ENCODE peak calls at places on chromosomes 3 and 15, in ten cellular contexts. X is neural progenitor cell, U is heart right ventricle, J is astrocyte, A is OCI-LY7, Z is tibial nerve, B is transverse colon, D is A549, G is mammary epithelial cell, T is lower lobe of right lung. L is an unnamed sample.

GRCh38 chr3:130963878-130964277 is 62.7 kb downstream of the ASTE1 start:
- DNase-seq in X (peak; percentile 81), U (no peak), J (peak; percentile 99), A (no peak), Z (no peak), B (no peak), D (peak; percentile 3), G (peak; percentile 97), T (no peak), L (no peak)

GRCh38 chr15:65832549-65833364 is 36.5 kb upstream of the RAB11A start:
- DNase-seq in X (peak; percentile 45), U (peak; percentile 92), J (peak; percentile 89), A (peak; percentile 13), Z (peak; percentile 85), B (peak; percentile 82), D (peak; percentile 99), G (peak; percentile 77), T (peak; percentile 85), L (peak; percentile 96)

GRCh38 chr3:156483426-156483825 is 71.5 kb downstream of the SSR3 start:
- DNase-seq in X (no peak), U (no peak), J (peak; percentile 90), A (peak; percentile 42), Z (no peak), B (no peak), D (no peak), G (peak; percentile 86), T (no peak), L (no peak)

GRCh38 chr3:105837143-105837740 is 31.6 kb downstream of the CBLB start:
- DNase-seq in X (no peak), U (no peak), J (no peak), A (peak; percentile 68), Z (no peak), B (no peak), D (no peak), G (no peak), T (no peak), L (no peak)

GRCh38 chr3:30078736-30079135 is 527.7 kb upstream of the TGFBR2 start:
- DNase-seq in X (no peak), U (no peak), J (no peak), A (no peak), Z (no peak), B (peak; percentile 33), D (no peak), G (peak; percentile 73), T (no peak), L (no peak)

GRCh38 chr3:128408693-128409620 is 57.7 kb downstream of the DNAJB8 start:
- DNase-seq in X (no peak), U (peak; percentile 38), J (no peak), A (no peak), Z (no peak), B (no peak), D (no peak), G (no peak), T (no peak), L (no peak)

GRCh38 chr3:129023909-129024308 is 22.8 kb downstream of the EFCC1 start:
- DNase-seq in X (no peak), U (no peak), J (no peak), A (peak; percentile 58), Z (no peak), B (no peak), D (peak; percentile 31), G (no peak), T (no peak), L (no peak)

GRCh38 chr3:185942396-185942795 is 4.6 kb upstream of the TRA2B start:
- DNase-seq in X (no peak), U (no peak), J (no peak), A (no peak), Z (no peak), B (no peak), D (no peak), G (no peak), T (no peak), L (no peak)

GRCh38 chr3:182796310-182796709 is 3.0 kb downstream of the ATP11B start:
- DNase-seq in X (no peak), U (no peak), J (no peak), A (no peak), Z (no peak), B (no peak), D (no peak), G (no peak), T (no peak), L (no peak)

GRCh38 chr3:182795383-182795782 is 2.1 kb downstream of the ATP11B start:
- DNase-seq in X (no peak), U (no peak), J (no peak), A (peak; percentile 76), Z (no peak), B (peak; percentile 50), D (no peak), G (peak; percentile 66), T (no peak), L (no peak)

GRCh38 chr3:182794455-182794773 is 1.1 kb downstream of the ATP11B start:
- DNase-seq in X (no peak), U (no peak), J (no peak), A (peak; percentile 36), Z (no peak), B (no peak), D (no peak), G (no peak), T (no peak), L (no peak)

GRCh38 chr3:182793663-182794454 is 555 bp downstream of the ATP11B start:
- DNase-seq in X (peak; percentile 71), U (peak; percentile 32), J (peak; percentile 30), A (peak; percentile 70), Z (no peak), B (peak; percentile 56), D (peak; percentile 15), G (peak; percentile 60), T (peak; percentile 61), L (peak; percentile 22)

GRCh38 chr3:182794806-182795369 is 1.6 kb downstream of the ATP11B start:
- DNase-seq in X (no peak), U (no peak), J (no peak), A (no peak), Z (no peak), B (no peak), D (no peak), G (peak; percentile 7), T (no peak), L (no peak)
- H3K4me3 ChIP-seq in X (peak overlapping the region; percentile 85), U (peak overlapping the region; percentile 78), J (peak overlapping the region; percentile 77), A (peak overlapping the region; percentile 86), Z (peak overlapping the region; percentile 79), B (peak overlapping the region; percentile 95), D (peak overlapping the region; percentile 98), G (peak overlapping the region; percentile 39), T (peak overlapping the region; percentile 78), L (peak overlapping the region; percentile 84)

DNA sequence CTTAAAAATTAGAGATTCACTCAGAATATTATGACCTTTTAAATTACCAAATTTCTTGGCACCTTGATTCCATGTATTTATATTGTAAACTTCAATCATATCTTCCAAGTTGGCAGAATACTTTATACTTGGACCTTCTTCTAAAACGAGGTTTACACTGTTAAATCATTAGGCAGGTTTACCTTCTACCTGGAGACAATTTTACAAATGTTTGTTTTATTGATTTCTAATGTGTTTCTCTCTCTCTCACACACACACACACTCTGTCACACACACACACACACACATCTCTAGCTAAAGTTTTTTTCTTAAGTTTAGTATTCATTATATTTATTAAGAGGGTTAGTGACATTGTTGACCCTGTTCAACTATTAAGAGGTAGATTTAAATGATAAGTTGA is 1155.6 kb downstream of the NSUN3 start:
- DNase-seq in X (no peak), U (no peak), J (no peak), A (no peak), Z (no peak), B (no peak), D (no peak), G (no peak), T (no peak), L (no peak)
- TF ChIP-seq CTCF in X (no peak), U (no peak), J (no peak), A (no peak), Z (no peak), B (no peak), D (no peak), G (no peak), T (no peak), L (no peak)

GRCh38 chr3:100463646-100464155 is 28.7 kb upstream of the TMEM45A start:
- DNase-seq in X (no peak), U (no peak), J (no peak), A (no peak), Z (no peak), B (no peak), D (no peak), G (peak; percentile 6), T (no peak), L (no peak)

GRCh38 chr3:100463002-100463401 is 29.4 kb upstream of the TMEM45A start:
- DNase-seq in X (peak; percentile 71), U (peak; percentile 35), J (peak; percentile 28), A (peak; percentile 49), Z (no peak), B (no peak), D (peak; percentile 53), G (peak; percentile 62), T (no peak), L (no peak)

GRCh38 chr3:100468676-100469075 is 23.7 kb upstream of the TMEM45A start:
- DNase-seq in X (no peak), U (no peak), J (no peak), A (no peak), Z (no peak), B (no peak), D (no peak), G (no peak), T (no peak), L (no peak)

GRCh38 chr3:100465871-100466777 is 26.3 kb upstream of the TMEM45A start:
- DNase-seq in X (no peak), U (no peak), J (no peak), A (no peak), Z (no peak), B (no peak), D (no peak), G (no peak), T (no peak), L (no peak)

GRCh38 chr3:100467133-100467532 is 25.3 kb upstream of the TMEM45A start:
- DNase-seq in X (no peak), U (no peak), J (no peak), A (no peak), Z (no peak), B (no peak), D (no peak), G (no peak), T (no peak), L (no peak)
- H3K4me1 ChIP-seq in X (no peaks in the 10 kb centered on the region), U (no peaks in the 10 kb centered on the region), J (no peaks in the 10 kb centered on the region), A (no peaks in the 10 kb centered on the region), Z (no peaks in the 10 kb centered on the region), B (no peaks in the 10 kb centered on the region), D (no peaks in the 10 kb centered on the region), G (no peaks in the 10 kb centered on the region), T (no peaks in the 10 kb centered on the region), L (no peaks in the 10 kb centered on the region)

GRCh38 chr3:170360476-170360875 is 3.0 kb downstream of the SKIL start:
- DNase-seq in X (no peak), U (no peak), J (no peak), A (no peak), Z (no peak), B (no peak), D (no peak), G (no peak), T (no peak), L (no peak)

GRCh38 chr3:170360916-170361315 is 3.4 kb downstream of the SKIL start:
- DNase-seq in X (no peak), U (no peak), J (no peak), A (peak; percentile 82), Z (no peak), B (no peak), D (no peak), G (no peak), T (no peak), L (no peak)

GRCh38 chr3:170357920-170358854 is 672 bp downstream of the SKIL start:
- DNase-seq in X (peak; percentile 75), U (peak; percentile 89), J (peak; percentile 59), A (peak; percentile 80), Z (peak; percentile 66), B (peak; percentile 88), D (peak; percentile 76), G (peak; percentile 46), T (peak; percentile 92), L (peak; percentile 91)

GRCh38 chr3:170357176-170357919 is at the start of gene SKIL:
- DNase-seq in X (peak; percentile 98), U (peak; percentile 97), J (peak; percentile 91), A (peak; percentile 97), Z (peak; percentile 98), B (peak; percentile 98), D (peak; percentile 80), G (peak; percentile 95), T (peak; percentile 99), L (peak; percentile 99)

GRCh38 chr3:170359178-170359704 is 1.7 kb downstream of the SKIL start:
- DNase-seq in X (no peak), U (no peak), J (no peak), A (no peak), Z (no peak), B (no peak), D (no peak), G (no peak), T (no peak), L (no peak)
- H3K4me3 ChIP-seq in X (peak overlapping the region; percentile 76), U (peak overlapping the region; percentile 79), J (peak overlapping the region; percentile 88), A (peak overlapping the region; percentile 97), Z (peak overlapping the region; percentile 98), B (no peak overlapping the region), D (peak overlapping the region; percentile 75), G (no peak overlapping the region), T (peak overlapping the region; percentile 98), L (peak overlapping the region; percentile 98)